ENCODE peak calls at places on chromosomes 2 and 18, in six cellular contexts. K is cardiac muscle cell, Q is heart right ventricle, T is fibroblast of lung, U is transverse colon, E is ascending aorta. G is an unnamed sample. For H3K4me1, the result is how much of the 10 kb centered on the place peaks cover.

GRCh38 chr2:86622409-86622877 is 1.2 kb downstream of the RNF103 start:
- DNase-seq in K (peak), Q (no peak), T (peak), U (peak), E (no peak), G (peak)

GRCh38 chr2:20516646-20517341 is 69.9 kb downstream of the RHOB start:
- DNase-seq in K (peak), Q (no peak), T (peak), U (no peak), E (no peak), G (no peak)

GRCh38 chr2:45651415-45652089 is at the start of gene PRKCE:
- DNase-seq in K (no peak), Q (peak), T (peak), U (peak), E (peak), G (no peak)

GRCh38 chr2:241035142-241035817 is 36.9 kb downstream of the SNED1 start:
- DNase-seq in K (no peak), Q (no peak), T (no peak), U (no peak), E (no peak), G (peak)

GRCh38 chr2:150625300-150625699 is 137.8 kb upstream of the RND3 start:
- DNase-seq in K (no peak), Q (no peak), T (no peak), U (no peak), E (no peak), G (no peak)

GRCh38 chr2:237732790-237733349 is 65.7 kb upstream of the RBM44 start:
- DNase-seq in K (no peak), Q (peak), T (no peak), U (no peak), E (no peak), G (peak)

GRCh38 chr18:470661-471501 is 29.6 kb downstream of the COLEC12 start:
- DNase-seq in K (peak), Q (no peak), T (peak), U (no peak), E (no peak), G (no peak)

GRCh38 chr2:667332-668000 is 9.7 kb downstream of the TMEM18 start:
- DNase-seq in K (peak), Q (no peak), T (peak), U (no peak), E (no peak), G (no peak)

GRCh38 chr2:126802774-126803421 is 95.8 kb upstream of the TEX51 start:
- DNase-seq in K (peak), Q (no peak), T (no peak), U (peak), E (no peak), G (no peak)

GRCh38 chr2:120866483-120867140 is 130.9 kb downstream of the GLI2 start:
- DNase-seq in K (no peak), Q (no peak), T (no peak), U (no peak), E (no peak), G (no peak)

GRCh38 chr2:10242998-10243925 is 59.4 kb upstream of the HPCAL1 start:
- DNase-seq in K (no peak), Q (no peak), T (no peak), U (no peak), E (no peak), G (peak)

GRCh38 chr2:179981085-179981484 is 26.0 kb downstream of the CWC22 start:
- DNase-seq in K (peak), Q (no peak), T (peak), U (no peak), E (no peak), G (no peak)

GRCh38 chr2:8453904-8454302 is 228.0 kb upstream of the ID2 start:
- DNase-seq in K (peak), Q (no peak), T (peak), U (no peak), E (no peak), G (peak)

GRCh38 chr2:221571391-221572179 is 519 bp downstream of the EPHA4 start:
- DNase-seq in K (peak), Q (peak), T (peak), U (peak), E (no peak), G (peak)

GRCh38 chr2:42847596-42848151 is 55.3 kb upstream of the HAAO start:
- DNase-seq in K (no peak), Q (no peak), T (no peak), U (no peak), E (no peak), G (peak)

GRCh38 chr2:455046-455705 is 167.3 kb upstream of the ALKAL2 start:
- DNase-seq in K (no peak), Q (no peak), T (no peak), U (no peak), E (no peak), G (no peak)

GRCh38 chr2:159783559-159783958 is 14.4 kb downstream of the CD302 start:
- DNase-seq in K (no peak), Q (no peak), T (no peak), U (no peak), E (no peak), G (no peak)

GRCh38 chr2:235064980-235065379 is 113.2 kb downstream of the SH3BP4 start:
- DNase-seq in K (no peak), Q (no peak), T (no peak), U (no peak), E (no peak), G (no peak)

GRCh38 chr2:62800618-62801017 is 95.1 kb downstream of the EHBP1 start:
- DNase-seq in K (no peak), Q (no peak), T (no peak), U (no peak), E (no peak), G (no peak)

DNA sequence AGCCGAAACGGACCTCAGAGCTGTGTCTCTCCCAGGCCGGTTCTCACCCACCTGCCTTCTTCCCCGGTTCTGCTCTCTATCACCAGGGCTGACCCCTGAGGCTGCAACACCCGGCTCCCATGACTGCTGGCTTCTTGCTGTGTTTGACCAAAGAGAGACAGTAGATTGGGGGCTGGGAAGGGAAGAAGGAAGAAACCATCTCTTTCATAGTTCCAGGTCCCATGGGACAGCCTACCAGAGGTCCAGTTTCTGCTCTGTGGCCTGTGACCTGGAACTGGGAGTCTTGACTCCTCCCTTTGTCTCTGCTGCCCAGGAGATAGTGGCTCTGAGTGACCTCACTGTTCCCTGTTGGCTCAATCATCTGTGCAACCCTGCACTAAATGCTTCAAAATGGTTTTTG is 38.1 kb downstream of the ALPK2 start:
- DNase-seq in K (peak), Q (no peak), T (no peak), U (no peak), E (no peak), G (peak)
- H3K4me1 ChIP-seq in K (under half), Q (half or more), T (under half), U (under half), E (under half), G (under half)

DNA sequence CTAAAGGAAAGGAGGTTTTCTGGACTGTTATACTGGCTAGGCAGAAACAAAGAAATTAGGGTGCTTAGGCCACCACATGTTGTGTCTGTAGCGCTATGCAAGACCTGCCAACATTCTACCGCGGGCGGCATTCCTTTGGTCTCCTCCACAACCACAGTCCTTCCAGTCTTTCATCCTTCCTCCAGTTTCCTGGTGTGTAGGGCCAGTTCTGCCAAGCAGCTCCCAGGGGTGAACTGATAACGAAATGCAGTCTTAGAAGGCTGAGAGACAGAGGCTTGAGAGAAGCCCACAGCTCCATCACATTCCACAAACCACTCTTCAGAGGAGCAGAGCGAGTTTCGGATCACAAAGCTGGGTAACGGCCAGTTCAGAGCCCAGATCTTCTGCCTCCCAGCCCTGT is 19.5 kb upstream of the CXXC1 start:
- DNase-seq in K (peak), Q (no peak), T (peak), U (no peak), E (no peak), G (no peak)
- H3K4me3 ChIP-seq in K (no peak), Q (peak), T (no peak), U (peak), E (peak), G (peak)

GRCh38 chr2:46704593-46704992 is 211.0 kb downstream of the MCFD2 start:
- DNase-seq in K (no peak), Q (no peak), T (no peak), U (no peak), E (no peak), G (peak)
- H3K4me1 ChIP-seq in K (under half), Q (half or more), T (under half), U (under half), E (under half), G (under half)

GRCh38 chr2:54677476-54678265 is 45.8 kb upstream of the EML6 start:
- DNase-seq in K (no peak), Q (no peak), T (no peak), U (no peak), E (no peak), G (no peak)

GRCh38 chr2:54683596-54683995 is 39.9 kb upstream of the EML6 start:
- DNase-seq in K (no peak), Q (no peak), T (no peak), U (no peak), E (no peak), G (no peak)

GRCh38 chr2:54678719-54679118 is 44.7 kb upstream of the EML6 start:
- DNase-seq in K (no peak), Q (no peak), T (no peak), U (no peak), E (no peak), G (no peak)

GRCh38 chr2:54676656-54677055 is 46.8 kb upstream of the EML6 start:
- DNase-seq in K (no peak), Q (no peak), T (no peak), U (no peak), E (no peak), G (no peak)

GRCh38 chr2:54680397-54681032 is 42.9 kb upstream of the EML6 start:
- DNase-seq in K (peak), Q (no peak), T (no peak), U (no peak), E (no peak), G (no peak)
- H3K4me3 ChIP-seq in K (no peak), Q (no peak), T (no peak), U (no peak), E (no peak), G (no peak)

GRCh38 chr18:12394428-12394827 is 13.3 kb upstream of the PRELID3A start:
- DNase-seq in K (no peak), Q (no peak), T (no peak), U (peak), E (no peak), G (peak)
- H3K4me1 ChIP-seq in K (under half), Q (under half), T (under half), U (under half), E (under half), G (under half)

GRCh38 chr2:230347659-230348305 is 20.8 kb downstream of the SP140L start:
- DNase-seq in K (peak), Q (no peak), T (peak), U (no peak), E (no peak), G (no peak)
- H3K4me3 ChIP-seq in K (no peak), Q (no peak), T (no peak), U (no peak), E (no peak), G (no peak)

GRCh38 chr2:47009368-47009767 is 93.8 kb upstream of the MCFD2 start:
- DNase-seq in K (no peak), Q (no peak), T (no peak), U (no peak), E (no peak), G (no peak)
- H3K4me1 ChIP-seq in K (under half), Q (half or more), T (under half), U (under half), E (under half), G (under half)